ENCODE peak calls at places on chromosomes 12 and 14, in four cellular contexts. One of them, this sample, is unnamed.

GRCh38 chr12:110689002-110689600 is at the start of gene HVCN1:
- DNase-seq in WTC11: peak; percentile 68
- DNase-seq in K562: peak; percentile 28
- DNase-seq in HepG2: no peak
- DNase-seq in this sample: no peak

GRCh38 chr12:65640489-65640901 is 183.8 kb upstream of the HMGA2 start:
- DNase-seq in WTC11: no peak
- DNase-seq in K562: no peak
- DNase-seq in HepG2: no peak
- DNase-seq in this sample: peak; percentile 52

GRCh38 chr14:100906420-100906819 is 2.9 kb upstream of the RTL1 start:
- DNase-seq in WTC11: peak; percentile 61
- DNase-seq in K562: peak; percentile 12
- DNase-seq in HepG2: no peak
- DNase-seq in this sample: no peak

GRCh38 chr12:19236656-19237055 is 107.1 kb downstream of the PLEKHA5 start:
- DNase-seq in WTC11: no peak
- DNase-seq in K562: peak; percentile 19
- DNase-seq in HepG2: no peak
- DNase-seq in this sample: no peak

GRCh38 chr12:48917857-48918537 is 7.3 kb downstream of the FKBP11 start:
- DNase-seq in WTC11: no peak
- DNase-seq in K562: no peak
- DNase-seq in HepG2: no peak
- DNase-seq in this sample: no peak

GRCh38 chr12:49952396-49953055 is 2.0 kb downstream of the AQP2 start:
- DNase-seq in WTC11: no peak
- DNase-seq in K562: no peak
- DNase-seq in HepG2: no peak
- DNase-seq in this sample: no peak

GRCh38 chr12:15196221-15196620 is 25.0 kb downstream of the RERG start:
- DNase-seq in WTC11: no peak
- DNase-seq in K562: no peak
- DNase-seq in HepG2: no peak
- DNase-seq in this sample: no peak

GRCh38 chr12:38508246-38508645 is 191.7 kb downstream of the ALG10B start:
- DNase-seq in WTC11: peak; percentile 17
- DNase-seq in K562: no peak
- DNase-seq in HepG2: no peak
- DNase-seq in this sample: no peak

DNA sequence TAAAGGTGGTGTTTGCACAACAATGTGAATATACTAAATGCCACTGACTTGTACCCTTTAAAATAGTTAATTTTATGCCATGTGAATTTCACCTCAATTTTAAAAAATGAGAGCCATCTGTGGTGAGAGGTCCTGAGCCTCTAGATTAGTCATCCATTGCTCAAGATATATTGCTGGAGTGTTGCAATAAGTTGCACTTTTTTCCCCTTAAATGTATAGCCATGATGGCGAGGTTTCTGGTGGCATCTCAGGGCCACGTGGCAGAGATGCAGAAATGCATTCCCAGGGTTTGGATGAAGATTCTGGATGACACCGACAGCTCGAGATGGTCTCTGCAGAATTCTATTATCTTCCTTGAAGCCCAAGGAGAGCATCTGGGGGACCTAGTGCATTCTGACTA is 153.7 kb downstream of the AACS start:
- DNase-seq in WTC11: no peak
- DNase-seq in K562: no peak
- DNase-seq in HepG2: no peak
- DNase-seq in this sample: no peak
- TF ChIP-seq ELF4 in WTC11: no peak
- TF ChIP-seq ELF4 in K562: no peak
- TF ChIP-seq ELF4 in HepG2: no peak
- TF ChIP-seq ELF4 in this sample: no peak

DNA sequence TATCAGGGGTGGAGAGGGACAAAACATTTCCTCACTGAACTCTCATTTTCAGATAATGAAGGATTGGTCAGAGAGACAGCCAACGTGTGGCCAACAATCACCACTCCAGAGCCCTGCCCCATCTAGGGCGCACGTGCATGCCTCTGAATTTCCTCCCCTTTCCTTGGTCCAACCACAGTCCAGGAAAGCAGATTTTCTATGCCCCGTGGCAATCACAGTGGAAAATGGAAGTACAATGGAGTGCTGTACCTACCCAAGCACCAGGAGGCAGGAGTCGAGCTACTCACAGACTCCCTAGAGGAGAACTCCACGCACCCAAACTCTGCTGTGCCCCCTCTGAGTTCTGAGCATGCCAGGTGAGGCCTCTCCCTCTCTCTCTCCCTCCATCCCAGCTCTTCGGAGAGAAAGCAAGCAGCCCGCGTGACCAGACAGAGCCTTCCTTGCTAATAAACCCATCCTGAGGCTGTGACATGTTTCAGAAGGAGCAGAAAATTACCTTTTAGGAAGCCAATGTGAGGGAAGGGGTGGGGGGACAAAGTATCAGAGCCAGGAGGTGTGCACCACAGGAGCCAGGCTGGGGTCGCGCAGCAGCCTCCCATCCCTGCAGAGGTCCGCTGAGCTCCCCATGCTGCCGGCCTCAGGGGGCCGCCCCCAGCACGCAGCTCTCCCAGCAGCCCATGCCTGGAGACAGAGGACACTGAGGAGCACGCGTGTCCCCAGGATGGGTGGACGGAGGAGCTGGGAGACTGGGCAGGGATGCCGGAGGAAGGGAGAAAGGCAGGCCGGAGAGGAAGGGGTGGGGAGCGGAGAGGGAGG is 73.4 kb downstream of the PITPNM2 start:
- DNase-seq in WTC11: no peak
- DNase-seq in K562: no peak
- DNase-seq in HepG2: no peak
- DNase-seq in this sample: no peak
- TF ChIP-seq ELF4 in WTC11: no peak
- TF ChIP-seq ELF4 in K562: no peak
- TF ChIP-seq ELF4 in HepG2: no peak
- TF ChIP-seq ELF4 in this sample: no peak

DNA sequence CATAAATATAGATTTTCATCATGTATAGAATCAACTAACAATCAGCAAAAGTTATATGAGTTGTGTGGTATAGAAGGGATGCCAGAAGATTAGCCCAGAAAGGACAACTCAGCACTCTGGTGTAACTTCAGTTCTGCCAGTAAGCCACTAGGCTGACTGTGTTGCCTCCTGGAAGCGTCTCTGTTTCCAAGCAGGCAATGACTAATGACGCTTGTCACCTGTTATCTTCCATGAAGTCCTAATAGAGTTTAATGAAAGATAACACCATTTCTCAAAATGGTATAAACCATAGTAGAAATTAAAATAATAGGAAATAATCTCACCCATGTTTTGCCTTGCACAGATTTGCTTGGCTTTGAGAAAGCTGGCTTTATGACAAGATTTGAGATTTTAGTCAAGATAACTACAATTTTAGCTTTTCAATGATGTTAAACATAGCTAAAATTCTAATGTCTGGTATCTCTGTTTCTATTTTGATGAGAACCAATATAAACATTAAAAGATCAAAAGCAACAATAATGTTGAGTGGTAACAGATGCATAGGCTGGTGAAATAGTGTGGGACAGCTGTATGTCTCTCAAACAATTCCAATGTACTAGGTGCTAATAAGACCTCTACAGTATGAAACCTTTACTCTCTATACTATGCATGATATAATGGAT is 9.0 kb upstream of the RNU6-7 start:
- DNase-seq in WTC11: no peak
- DNase-seq in K562: no peak
- DNase-seq in HepG2: no peak
- DNase-seq in this sample: no peak
- TF ChIP-seq ELF4 in WTC11: no peak
- TF ChIP-seq ELF4 in K562: no peak
- TF ChIP-seq ELF4 in HepG2: no peak
- TF ChIP-seq ELF4 in this sample: no peak

GRCh38 chr12:69392146-69392928 is 32.8 kb downstream of the YEATS4 start:
- DNase-seq in WTC11: no peak
- DNase-seq in K562: no peak
- DNase-seq in HepG2: no peak
- DNase-seq in this sample: no peak

GRCh38 chr12:69396963-69397362 is 37.4 kb downstream of the YEATS4 start:
- DNase-seq in WTC11: no peak
- DNase-seq in K562: no peak
- DNase-seq in HepG2: no peak
- DNase-seq in this sample: no peak

GRCh38 chr12:69397978-69398377 is 38.4 kb downstream of the YEATS4 start:
- DNase-seq in WTC11: no peak
- DNase-seq in K562: no peak
- DNase-seq in HepG2: no peak
- DNase-seq in this sample: no peak

GRCh38 chr12:69401940-69402339 is 42.4 kb downstream of the YEATS4 start:
- DNase-seq in WTC11: no peak
- DNase-seq in K562: no peak
- DNase-seq in HepG2: no peak
- DNase-seq in this sample: no peak

GRCh38 chr12:69396041-69396440 is 36.5 kb downstream of the YEATS4 start:
- DNase-seq in WTC11: no peak
- DNase-seq in K562: no peak
- DNase-seq in HepG2: no peak
- DNase-seq in this sample: no peak
- TF ChIP-seq ELF4 in WTC11: no peak
- TF ChIP-seq ELF4 in K562: no peak
- TF ChIP-seq ELF4 in HepG2: no peak
- TF ChIP-seq ELF4 in this sample: no peak

GRCh38 chr12:4589941-4590340 is 27.9 kb downstream of the DYRK4 start:
- DNase-seq in WTC11: no peak
- DNase-seq in K562: no peak
- DNase-seq in HepG2: no peak
- DNase-seq in this sample: no peak
- TF ChIP-seq ELF4 in WTC11: no peak
- TF ChIP-seq ELF4 in K562: no peak
- TF ChIP-seq ELF4 in HepG2: no peak
- TF ChIP-seq ELF4 in this sample: no peak

GRCh38 chr12:104964167-104964566 is 6.1 kb upstream of the SLC41A2 start:
- DNase-seq in WTC11: no peak
- DNase-seq in K562: no peak
- DNase-seq in HepG2: no peak
- DNase-seq in this sample: no peak
- TF ChIP-seq ELF4 in WTC11: no peak
- TF ChIP-seq ELF4 in K562: no peak
- TF ChIP-seq ELF4 in HepG2: no peak
- TF ChIP-seq ELF4 in this sample: no peak

GRCh38 chr12:54162741-54163140 is 26.0 kb downstream of the SMUG1 start:
- DNase-seq in WTC11: no peak
- DNase-seq in K562: no peak
- DNase-seq in HepG2: no peak
- DNase-seq in this sample: no peak

GRCh38 chr12:54160807-54161480 is 27.8 kb downstream of the SMUG1 start:
- DNase-seq in WTC11: no peak
- DNase-seq in K562: no peak
- DNase-seq in HepG2: no peak
- DNase-seq in this sample: no peak

GRCh38 chr12:54164402-54165145 is 24.2 kb downstream of the SMUG1 start:
- DNase-seq in WTC11: peak; percentile 54
- DNase-seq in K562: no peak
- DNase-seq in HepG2: no peak
- DNase-seq in this sample: no peak

GRCh38 chr12:54161481-54162437 is 27.0 kb downstream of the SMUG1 start:
- DNase-seq in WTC11: no peak
- DNase-seq in K562: peak; percentile 82
- DNase-seq in HepG2: no peak
- DNase-seq in this sample: no peak

DNA sequence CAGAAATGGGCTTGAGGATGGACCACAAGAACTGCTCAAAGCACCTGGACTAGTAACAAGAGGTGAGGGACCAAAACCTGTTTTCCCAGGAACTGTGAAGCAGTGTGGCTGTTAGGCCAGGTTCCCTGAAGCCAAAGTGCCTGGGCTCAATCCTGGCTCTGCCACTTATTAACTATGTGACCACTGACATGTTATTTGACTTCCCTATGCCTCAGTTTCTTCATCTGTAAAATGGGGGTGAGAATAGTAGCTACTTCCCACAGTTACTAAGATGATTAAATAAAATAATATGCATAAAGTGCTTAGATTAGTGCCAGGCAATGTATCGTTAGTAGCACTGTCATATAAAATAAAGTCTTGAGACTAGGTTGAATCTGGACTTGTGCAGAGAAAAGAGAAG is 25.6 kb downstream of the SMUG1 start:
- DNase-seq in WTC11: no peak
- DNase-seq in K562: no peak
- DNase-seq in HepG2: no peak
- DNase-seq in this sample: no peak
- TF ChIP-seq ELF4 in WTC11: no peak
- TF ChIP-seq ELF4 in K562: no peak
- TF ChIP-seq ELF4 in HepG2: no peak
- TF ChIP-seq ELF4 in this sample: no peak

GRCh38 chr12:127731657-127732056 is 535.3 kb upstream of the TMEM132C start:
- DNase-seq in WTC11: no peak
- DNase-seq in K562: no peak
- DNase-seq in HepG2: no peak
- DNase-seq in this sample: no peak
- TF ChIP-seq ELF4 in WTC11: no peak
- TF ChIP-seq ELF4 in K562: no peak
- TF ChIP-seq ELF4 in HepG2: no peak
- TF ChIP-seq ELF4 in this sample: no peak

DNA sequence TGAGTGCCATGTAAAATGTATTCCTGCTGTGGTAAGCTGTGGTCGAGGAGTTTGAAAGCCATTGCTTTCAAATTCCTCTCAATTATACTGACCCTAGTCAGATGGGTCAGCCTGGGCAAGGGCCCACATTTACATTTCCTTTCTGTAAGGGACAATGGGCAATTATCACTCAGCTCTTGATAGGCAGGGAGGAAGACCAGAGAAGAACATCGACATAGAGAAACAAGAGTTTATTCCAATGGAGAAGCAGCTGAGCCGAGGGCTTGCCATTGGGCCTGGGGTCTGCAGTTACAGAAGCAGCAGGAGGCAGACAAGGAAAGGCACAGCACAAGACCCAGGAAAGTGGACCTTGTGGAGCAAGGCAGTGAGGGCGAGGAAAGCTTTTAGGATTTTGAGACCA is 9.7 kb downstream of the NRIP2 start:
- DNase-seq in WTC11: no peak
- DNase-seq in K562: no peak
- DNase-seq in HepG2: no peak
- DNase-seq in this sample: no peak
- TF ChIP-seq ELF4 in WTC11: no peak
- TF ChIP-seq ELF4 in K562: no peak
- TF ChIP-seq ELF4 in HepG2: no peak
- TF ChIP-seq ELF4 in this sample: no peak

GRCh38 chr14:59333668-59334067 is 131.5 kb downstream of the GPR135 start:
- DNase-seq in WTC11: no peak
- DNase-seq in K562: no peak
- DNase-seq in HepG2: peak; percentile 40
- DNase-seq in this sample: no peak

GRCh38 chr14:59339526-59339925 is 125.7 kb downstream of the GPR135 start:
- DNase-seq in WTC11: no peak
- DNase-seq in K562: no peak
- DNase-seq in HepG2: no peak
- DNase-seq in this sample: no peak

GRCh38 chr14:59333235-59333634 is 131.9 kb downstream of the GPR135 start:
- DNase-seq in WTC11: no peak
- DNase-seq in K562: no peak
- DNase-seq in HepG2: no peak
- DNase-seq in this sample: no peak

GRCh38 chr14:59336078-59336477 is 129.1 kb downstream of the GPR135 start:
- DNase-seq in WTC11: no peak
- DNase-seq in K562: no peak
- DNase-seq in HepG2: no peak
- DNase-seq in this sample: no peak

GRCh38 chr14:59337151-59337611 is 128.0 kb downstream of the GPR135 start:
- DNase-seq in WTC11: no peak
- DNase-seq in K562: no peak
- DNase-seq in HepG2: no peak
- DNase-seq in this sample: no peak
- TF ChIP-seq ELF4 in WTC11: no peak
- TF ChIP-seq ELF4 in K562: no peak
- TF ChIP-seq ELF4 in HepG2: no peak
- TF ChIP-seq ELF4 in this sample: no peak

This sample was measured in HEK293T.